ENCODE peak calls at places on chromosomes 3 and 15, in ten cellular contexts. S is GM23338; N is activated naive CD4-positive, alpha-beta T cell treated with anti-CD3 and anti-CD28 coated beads, Interleukin-2, amount 50 U/mL, for 16 hours; P is pons; O is dermis blood vessel endothelial cell; A is T-helper 9 cell; I is neural crest cell; E is T-cell; K is H9; U is stimulated activated CD4-positive, alpha-beta T cell treated with anti-CD3 and anti-CD28 coated beads, Interleukin-4, amount 100 ng/mL, for 24 hours. Y is an unnamed sample.

GRCh38 chr15:90481023-90481422 is 48.7 kb upstream of the CRTC3 start:
- DNase-seq in K (no peak), S (no peak), A (peak), I (no peak), P (no peak), E (peak), U (peak), N (no peak), O (no peak), Y (no peak)

GRCh38 chr3:152298393-152299242 is 29.9 kb downstream of the MBNL1 start:
- DNase-seq in A (peak), I (peak), N (peak), U (peak), S (no peak), K (no peak), O (peak), P (peak), E (peak), Y (no peak)

GRCh38 chr3:151552589-151552988 is 91.7 kb upstream of the IGSF10 start:
- DNase-seq in O (no peak), A (no peak), S (no peak), E (no peak), P (no peak), U (no peak), K (no peak), N (no peak), I (no peak), Y (no peak)

GRCh38 chr15:98154863-98155262 is 194.4 kb downstream of the ARRDC4 start:
- DNase-seq in S (no peak), E (no peak), K (no peak), U (no peak), I (no peak), O (no peak), A (no peak), P (no peak), N (no peak), Y (no peak)

GRCh38 chr3:127734754-127735473 is 62.2 kb downstream of the ABTB1 start:
- DNase-seq in P (peak), S (no peak), O (peak), I (no peak), E (no peak), A (no peak), U (no peak), K (no peak), N (no peak), Y (no peak)

GRCh38 chr3:157531771-157532170 is 28.6 kb upstream of the VEPH1 start:
- DNase-seq in U (no peak), I (no peak), K (no peak), S (no peak), O (peak), A (no peak), N (no peak), E (no peak), P (no peak), Y (no peak)

GRCh38 chr15:38300395-38300794 is 47.8 kb downstream of the SPRED1 start:
- DNase-seq in O (no peak), I (no peak), S (no peak), A (no peak), P (no peak), K (no peak), U (no peak), E (no peak), N (no peak), Y (no peak)

GRCh38 chr3:55198554-55198953 is 270.7 kb upstream of the LRTM1 start:
- DNase-seq in I (no peak), E (no peak), O (no peak), N (no peak), K (no peak), S (no peak), P (no peak), A (no peak), U (no peak), Y (no peak)

GRCh38 chr3:114550155-114550554 is 256.3 kb downstream of the TIGIT start:
- DNase-seq in N (no peak), K (no peak), U (no peak), P (no peak), I (no peak), O (no peak), S (no peak), A (no peak), E (no peak), Y (no peak)

GRCh38 chr3:151445283-151446001 is 15.4 kb downstream of the IGSF10 start:
- DNase-seq in O (no peak), U (no peak), I (no peak), K (no peak), S (no peak), A (no peak), N (no peak), E (no peak), P (no peak), Y (no peak)

GRCh38 chr15:52529289-52529929 is 729 bp upstream of the MYO5A start:
- DNase-seq in I (peak), O (peak), E (peak), U (peak), N (peak), A (peak), P (peak), S (peak), K (peak), Y (no peak)

GRCh38 chr15:77870195-77871065 is 207.1 kb downstream of the TBC1D2B start:
- DNase-seq in E (peak), A (peak), P (peak), K (peak), I (peak), N (peak), O (peak), S (peak), U (peak), Y (peak)

GRCh38 chr15:70879386-70879785 is 12.8 kb downstream of the THAP10 start:
- DNase-seq in I (no peak), K (no peak), U (no peak), S (no peak), O (peak), E (no peak), P (no peak), A (no peak), N (no peak), Y (no peak)

GRCh38 chr15:58332676-58333400 is 99.0 kb upstream of the LIPC start:
- DNase-seq in O (no peak), N (no peak), S (no peak), U (no peak), I (no peak), A (no peak), K (no peak), P (peak), E (no peak), Y (no peak)

GRCh38 chr3:463793-464192 is 267.2 kb downstream of the CHL1 start:
- DNase-seq in I (no peak), K (no peak), O (no peak), U (no peak), S (no peak), E (no peak), P (no peak), N (no peak), A (no peak), Y (no peak)

GRCh38 chr3:171142985-171143384 is 116.5 kb upstream of the SLC2A2 start:
- DNase-seq in K (no peak), O (peak), N (no peak), U (no peak), I (no peak), A (no peak), E (no peak), S (no peak), P (peak), Y (no peak)

GRCh38 chr3:177598110-177598833 is 401.0 kb upstream of the TBL1XR1 start:
- DNase-seq in E (no peak), P (no peak), A (no peak), U (no peak), K (no peak), O (no peak), N (no peak), I (no peak), S (no peak), Y (no peak)

GRCh38 chr3:167861649-167862048 is 126.1 kb downstream of the SERPINI1 start:
- DNase-seq in K (no peak), S (no peak), I (no peak), O (no peak), U (no peak), A (no peak), N (no peak), P (no peak), E (no peak), Y (no peak)

GRCh38 chr15:101198820-101199219 is 53.0 kb downstream of the CHSY1 start:
- DNase-seq in A (no peak), S (peak), N (no peak), K (no peak), O (no peak), I (no peak), P (no peak), U (no peak), E (no peak), Y (no peak)

GRCh38 chr15:60592386-60593339 is 113.7 kb upstream of the ICE2 start:
- DNase-seq in K (peak), N (peak), U (peak), S (peak), O (peak), I (peak), E (peak), A (peak), P (peak), Y (peak)

GRCh38 chr15:38069506-38069905 is 135.1 kb downstream of the TMCO5A start:
- DNase-seq in I (no peak), N (no peak), O (peak), S (no peak), K (no peak), A (no peak), P (peak), U (no peak), E (no peak), Y (no peak)

GRCh38 chr3:187748050-187748481 is 2.8 kb upstream of the BCL6 start:
- DNase-seq in I (peak), P (peak), E (peak), U (peak), K (peak), A (peak), O (peak), N (peak), S (peak), Y (peak)

GRCh38 chr3:27560484-27561056 is 76.4 kb upstream of the SLC4A7 start:
- DNase-seq in O (no peak), N (no peak), A (no peak), I (no peak), S (no peak), K (no peak), E (no peak), P (no peak), U (no peak), Y (no peak)

GRCh38 chr15:33699691-33700447 is 268.4 kb upstream of the CHRM5 start:
- DNase-seq in S (peak), N (no peak), U (no peak), A (no peak), P (peak), O (peak), E (no peak), K (no peak), I (no peak), Y (no peak)

GRCh38 chr3:190517696-190518095 is 3.8 kb downstream of the IL1RAP start:
- DNase-seq in P (no peak), U (no peak), N (no peak), S (no peak), K (no peak), A (no peak), I (no peak), O (no peak), E (no peak), Y (no peak)

GRCh38 chr3:123098411-123099330 is 31.8 kb downstream of the PDIA5 start:
- DNase-seq in A (no peak), S (peak), U (no peak), E (no peak), N (no peak), O (no peak), I (no peak), K (peak), P (no peak), Y (no peak)

GRCh38 chr15:34304613-34305012 is 33.0 kb downstream of the SLC12A6 start:
- DNase-seq in O (no peak), A (no peak), I (no peak), S (no peak), K (no peak), N (no peak), U (no peak), E (no peak), P (no peak), Y (no peak)

GRCh38 chr3:129972301-129972700 is 2.2 kb upstream of the TRH start:
- DNase-seq in K (no peak), A (no peak), U (no peak), S (no peak), E (no peak), O (no peak), N (no peak), P (no peak), I (no peak), Y (no peak)

GRCh38 chr3:101780661-101781060 is 1.6 kb downstream of the NXPE3 start:
- DNase-seq in A (no peak), I (no peak), E (no peak), K (no peak), P (peak), S (peak), U (no peak), O (peak), N (no peak), Y (no peak)

GRCh38 chr3:195697582-195698324 is 23.0 kb upstream of the MUC20 start:
- DNase-seq in K (peak), O (no peak), S (peak), I (no peak), N (no peak), E (no peak), A (no peak), U (no peak), P (no peak), Y (no peak)

GRCh38 chr3:157122116-157122515 is 37.8 kb downstream of the CCNL1 start:
- DNase-seq in A (no peak), P (no peak), E (no peak), U (no peak), I (no peak), K (no peak), N (no peak), S (no peak), O (peak), Y (no peak)

GRCh38 chr3:168813261-168813660 is 717.5 kb upstream of the GOLIM4 start:
- DNase-seq in E (no peak), N (no peak), I (no peak), S (no peak), O (no peak), A (no peak), K (no peak), P (no peak), U (no peak), Y (no peak)